ENCODE peak calls at places on chromosomes 11 and 22, in nine cellular contexts. One of them, this sample, is unnamed.

GRCh38 chr11:11512090-11512489 is 109.7 kb downstream of the GALNT18 start:
- DNase-seq in kidney: no peak
- DNase-seq in cardiac fibroblast: no peak
- DNase-seq in prostate gland: no peak
- DNase-seq in lung: no peak
- DNase-seq in sigmoid colon: no peak
- DNase-seq in HCT116: no peak
- DNase-seq in SJSA1: no peak
- DNase-seq in fibroblast of mammary gland: no peak
- DNase-seq in this sample: no peak

GRCh38 chr11:27328602-27329001 is 34.4 kb downstream of the CCDC34 start:
- DNase-seq in kidney: no peak
- DNase-seq in cardiac fibroblast: no peak
- DNase-seq in prostate gland: no peak
- DNase-seq in lung: no peak
- DNase-seq in sigmoid colon: no peak
- DNase-seq in HCT116: no peak
- DNase-seq in SJSA1: no peak
- DNase-seq in fibroblast of mammary gland: no peak
- DNase-seq in this sample: no peak

GRCh38 chr11:46565248-46565835 is 28.5 kb downstream of the AMBRA1 start:
- DNase-seq in kidney: no peak
- DNase-seq in cardiac fibroblast: no peak
- DNase-seq in prostate gland: no peak
- DNase-seq in lung: no peak
- DNase-seq in sigmoid colon: no peak
- DNase-seq in HCT116: no peak
- DNase-seq in SJSA1: no peak
- DNase-seq in fibroblast of mammary gland: no peak
- DNase-seq in this sample: no peak

GRCh38 chr11:76184551-76184993 is 21.7 kb downstream of the WNT11 start:
- DNase-seq in kidney: peak
- DNase-seq in cardiac fibroblast: peak
- DNase-seq in prostate gland: no peak
- DNase-seq in lung: no peak
- DNase-seq in sigmoid colon: no peak
- DNase-seq in HCT116: no peak
- DNase-seq in SJSA1: no peak
- DNase-seq in fibroblast of mammary gland: no peak
- DNase-seq in this sample: no peak

GRCh38 chr11:130868087-130868486 is 48.2 kb downstream of the SNX19 start:
- DNase-seq in kidney: no peak
- DNase-seq in cardiac fibroblast: no peak
- DNase-seq in prostate gland: no peak
- DNase-seq in lung: no peak
- DNase-seq in sigmoid colon: no peak
- DNase-seq in HCT116: no peak
- DNase-seq in SJSA1: no peak
- DNase-seq in fibroblast of mammary gland: no peak
- DNase-seq in this sample: no peak

GRCh38 chr11:102367364-102367763 is 20.4 kb downstream of the BIRC2 start:
- DNase-seq in kidney: no peak
- DNase-seq in cardiac fibroblast: peak
- DNase-seq in prostate gland: no peak
- DNase-seq in lung: no peak
- DNase-seq in sigmoid colon: no peak
- DNase-seq in HCT116: no peak
- DNase-seq in SJSA1: no peak
- DNase-seq in fibroblast of mammary gland: peak
- DNase-seq in this sample: no peak

GRCh38 chr22:20509344-20510047 is 2.1 kb downstream of the MED15 start:
- DNase-seq in kidney: peak
- DNase-seq in cardiac fibroblast: peak
- DNase-seq in prostate gland: peak
- DNase-seq in lung: peak
- DNase-seq in sigmoid colon: peak
- DNase-seq in HCT116: no peak
- DNase-seq in SJSA1: peak
- DNase-seq in fibroblast of mammary gland: peak
- DNase-seq in this sample: peak

GRCh38 chr11:122850076-122850631 is 11.9 kb downstream of the CRTAM start:
- DNase-seq in kidney: no peak
- DNase-seq in cardiac fibroblast: peak
- DNase-seq in prostate gland: no peak
- DNase-seq in lung: no peak
- DNase-seq in sigmoid colon: no peak
- DNase-seq in HCT116: no peak
- DNase-seq in SJSA1: peak
- DNase-seq in fibroblast of mammary gland: peak
- DNase-seq in this sample: no peak

GRCh38 chr11:2275334-2276279 is 5.2 kb upstream of the ASCL2 start:
- DNase-seq in kidney: peak
- DNase-seq in cardiac fibroblast: no peak
- DNase-seq in prostate gland: no peak
- DNase-seq in lung: peak
- DNase-seq in sigmoid colon: peak
- DNase-seq in HCT116: no peak
- DNase-seq in SJSA1: peak
- DNase-seq in fibroblast of mammary gland: no peak
- DNase-seq in this sample: no peak

GRCh38 chr11:59669611-59670009 is 773 bp upstream of the PATL1 start:
- DNase-seq in kidney: peak
- DNase-seq in cardiac fibroblast: peak
- DNase-seq in prostate gland: peak
- DNase-seq in lung: peak
- DNase-seq in sigmoid colon: peak
- DNase-seq in HCT116: no peak
- DNase-seq in SJSA1: peak
- DNase-seq in fibroblast of mammary gland: peak
- DNase-seq in this sample: peak

GRCh38 chr11:114623720-114624119 is 28.1 kb upstream of the NXPE4 start:
- DNase-seq in kidney: no peak
- DNase-seq in cardiac fibroblast: no peak
- DNase-seq in prostate gland: no peak
- DNase-seq in lung: no peak
- DNase-seq in sigmoid colon: no peak
- DNase-seq in HCT116: no peak
- DNase-seq in SJSA1: no peak
- DNase-seq in fibroblast of mammary gland: no peak
- DNase-seq in this sample: no peak

GRCh38 chr22:44005524-44005923 is 18.6 kb upstream of the PARVB start:
- DNase-seq in kidney: no peak
- DNase-seq in cardiac fibroblast: no peak
- DNase-seq in prostate gland: no peak
- DNase-seq in lung: no peak
- DNase-seq in sigmoid colon: peak
- DNase-seq in HCT116: no peak
- DNase-seq in SJSA1: no peak
- DNase-seq in fibroblast of mammary gland: no peak
- DNase-seq in this sample: no peak

GRCh38 chr11:69912911-69913451 is 93.8 kb upstream of the FGF3 start:
- DNase-seq in kidney: no peak
- DNase-seq in cardiac fibroblast: no peak
- DNase-seq in prostate gland: no peak
- DNase-seq in lung: no peak
- DNase-seq in sigmoid colon: peak
- DNase-seq in HCT116: no peak
- DNase-seq in SJSA1: no peak
- DNase-seq in fibroblast of mammary gland: peak
- DNase-seq in this sample: no peak

GRCh38 chr11:25298450-25298849 is 801.6 kb downstream of the LUZP2 start:
- DNase-seq in kidney: no peak
- DNase-seq in cardiac fibroblast: no peak
- DNase-seq in prostate gland: no peak
- DNase-seq in lung: no peak
- DNase-seq in sigmoid colon: no peak
- DNase-seq in HCT116: no peak
- DNase-seq in SJSA1: no peak
- DNase-seq in fibroblast of mammary gland: no peak
- DNase-seq in this sample: no peak

DNA sequence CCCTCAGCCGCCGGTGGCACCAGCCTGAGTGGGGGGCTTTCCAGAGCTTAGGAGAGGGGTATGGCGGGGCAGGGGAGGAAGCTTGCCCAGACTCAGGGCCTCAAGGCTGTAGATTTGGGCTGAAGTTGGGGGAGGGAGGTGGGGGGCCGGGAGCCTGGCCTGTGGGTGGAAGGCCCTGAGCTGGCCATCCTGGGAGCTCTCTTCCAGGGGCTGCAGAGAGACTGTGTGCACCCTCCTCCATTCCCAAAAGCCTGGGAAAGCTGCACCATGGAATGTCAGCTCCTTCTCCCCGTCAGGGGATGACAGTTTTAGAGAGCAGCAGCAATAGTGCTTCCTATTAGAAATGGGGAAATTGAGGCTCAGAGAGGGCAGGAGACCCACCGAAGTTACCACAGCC is 1.0 kb downstream of the SYT12 start:
- DNase-seq in kidney: no peak
- DNase-seq in cardiac fibroblast: no peak
- DNase-seq in prostate gland: no peak
- DNase-seq in lung: no peak
- DNase-seq in sigmoid colon: no peak
- DNase-seq in HCT116: no peak
- DNase-seq in SJSA1: no peak
- DNase-seq in fibroblast of mammary gland: no peak
- DNase-seq in this sample: no peak
- H3K4me3 ChIP-seq in kidney: no peak
- H3K4me3 ChIP-seq in cardiac fibroblast: no peak
- H3K4me3 ChIP-seq in prostate gland: no peak
- H3K4me3 ChIP-seq in lung: no peak
- H3K4me3 ChIP-seq in sigmoid colon: peak
- H3K4me3 ChIP-seq in HCT116: peak
- H3K4me3 ChIP-seq in SJSA1: no peak
- H3K4me3 ChIP-seq in fibroblast of mammary gland: no peak
- H3K4me3 ChIP-seq in this sample: no peak

GRCh38 chr22:33002035-33002434 is 56.1 kb downstream of the SYN3 start:
- DNase-seq in kidney: no peak
- DNase-seq in cardiac fibroblast: no peak
- DNase-seq in prostate gland: no peak
- DNase-seq in lung: no peak
- DNase-seq in sigmoid colon: no peak
- DNase-seq in HCT116: no peak
- DNase-seq in SJSA1: no peak
- DNase-seq in fibroblast of mammary gland: no peak
- DNase-seq in this sample: no peak

GRCh38 chr22:33006955-33007318 is 51.2 kb downstream of the SYN3 start:
- DNase-seq in kidney: no peak
- DNase-seq in cardiac fibroblast: no peak
- DNase-seq in prostate gland: no peak
- DNase-seq in lung: no peak
- DNase-seq in sigmoid colon: no peak
- DNase-seq in HCT116: no peak
- DNase-seq in SJSA1: no peak
- DNase-seq in fibroblast of mammary gland: no peak
- DNase-seq in this sample: no peak

GRCh38 chr22:33007485-33007884 is 50.7 kb downstream of the SYN3 start:
- DNase-seq in kidney: no peak
- DNase-seq in cardiac fibroblast: no peak
- DNase-seq in prostate gland: no peak
- DNase-seq in lung: no peak
- DNase-seq in sigmoid colon: no peak
- DNase-seq in HCT116: no peak
- DNase-seq in SJSA1: no peak
- DNase-seq in fibroblast of mammary gland: no peak
- DNase-seq in this sample: no peak

GRCh38 chr22:33005476-33005875 is 52.7 kb downstream of the SYN3 start:
- DNase-seq in kidney: no peak
- DNase-seq in cardiac fibroblast: no peak
- DNase-seq in prostate gland: no peak
- DNase-seq in lung: no peak
- DNase-seq in sigmoid colon: no peak
- DNase-seq in HCT116: no peak
- DNase-seq in SJSA1: no peak
- DNase-seq in fibroblast of mammary gland: no peak
- DNase-seq in this sample: no peak

GRCh38 chr22:33006220-33006954 is 51.8 kb downstream of the SYN3 start:
- DNase-seq in kidney: no peak
- DNase-seq in cardiac fibroblast: no peak
- DNase-seq in prostate gland: no peak
- DNase-seq in lung: no peak
- DNase-seq in sigmoid colon: no peak
- DNase-seq in HCT116: no peak
- DNase-seq in SJSA1: no peak
- DNase-seq in fibroblast of mammary gland: no peak
- DNase-seq in this sample: no peak
- H3K4me3 ChIP-seq in kidney: no peak
- H3K4me3 ChIP-seq in cardiac fibroblast: no peak
- H3K4me3 ChIP-seq in prostate gland: no peak
- H3K4me3 ChIP-seq in lung: no peak
- H3K4me3 ChIP-seq in sigmoid colon: no peak
- H3K4me3 ChIP-seq in HCT116: no peak
- H3K4me3 ChIP-seq in SJSA1: no peak
- H3K4me3 ChIP-seq in fibroblast of mammary gland: no peak
- H3K4me3 ChIP-seq in this sample: no peak

GRCh38 chr22:36352775-36353507 is 34.8 kb downstream of the MYH9 start:
- DNase-seq in kidney: no peak
- DNase-seq in cardiac fibroblast: peak
- DNase-seq in prostate gland: peak
- DNase-seq in lung: no peak
- DNase-seq in sigmoid colon: no peak
- DNase-seq in HCT116: no peak
- DNase-seq in SJSA1: no peak
- DNase-seq in fibroblast of mammary gland: peak
- DNase-seq in this sample: no peak

GRCh38 chr22:36351921-36352774 is 35.6 kb downstream of the MYH9 start:
- DNase-seq in kidney: peak
- DNase-seq in cardiac fibroblast: peak
- DNase-seq in prostate gland: peak
- DNase-seq in lung: no peak
- DNase-seq in sigmoid colon: no peak
- DNase-seq in HCT116: no peak
- DNase-seq in SJSA1: no peak
- DNase-seq in fibroblast of mammary gland: peak
- DNase-seq in this sample: no peak

GRCh38 chr22:36355894-36356293 is 31.9 kb downstream of the MYH9 start:
- DNase-seq in kidney: no peak
- DNase-seq in cardiac fibroblast: no peak
- DNase-seq in prostate gland: no peak
- DNase-seq in lung: no peak
- DNase-seq in sigmoid colon: no peak
- DNase-seq in HCT116: no peak
- DNase-seq in SJSA1: no peak
- DNase-seq in fibroblast of mammary gland: no peak
- DNase-seq in this sample: peak

GRCh38 chr22:36356708-36357694 is 30.8 kb downstream of the MYH9 start:
- DNase-seq in kidney: peak
- DNase-seq in cardiac fibroblast: no peak
- DNase-seq in prostate gland: no peak
- DNase-seq in lung: no peak
- DNase-seq in sigmoid colon: no peak
- DNase-seq in HCT116: no peak
- DNase-seq in SJSA1: no peak
- DNase-seq in fibroblast of mammary gland: peak
- DNase-seq in this sample: no peak

GRCh38 chr22:36355362-36355761 is 32.4 kb downstream of the MYH9 start:
- DNase-seq in kidney: no peak
- DNase-seq in cardiac fibroblast: peak
- DNase-seq in prostate gland: no peak
- DNase-seq in lung: no peak
- DNase-seq in sigmoid colon: no peak
- DNase-seq in HCT116: no peak
- DNase-seq in SJSA1: no peak
- DNase-seq in fibroblast of mammary gland: peak
- DNase-seq in this sample: no peak
- H3K4me3 ChIP-seq in kidney: no peak
- H3K4me3 ChIP-seq in cardiac fibroblast: no peak
- H3K4me3 ChIP-seq in prostate gland: no peak
- H3K4me3 ChIP-seq in lung: no peak
- H3K4me3 ChIP-seq in sigmoid colon: peak
- H3K4me3 ChIP-seq in HCT116: no peak
- H3K4me3 ChIP-seq in SJSA1: no peak
- H3K4me3 ChIP-seq in fibroblast of mammary gland: no peak
- H3K4me3 ChIP-seq in this sample: no peak

GRCh38 chr22:46967445-46968358 is 205.3 kb downstream of the TBC1D22A start:
- DNase-seq in kidney: peak
- DNase-seq in cardiac fibroblast: no peak
- DNase-seq in prostate gland: no peak
- DNase-seq in lung: no peak
- DNase-seq in sigmoid colon: peak
- DNase-seq in HCT116: no peak
- DNase-seq in SJSA1: no peak
- DNase-seq in fibroblast of mammary gland: no peak
- DNase-seq in this sample: no peak
- H3K4me3 ChIP-seq in kidney: no peak
- H3K4me3 ChIP-seq in cardiac fibroblast: no peak
- H3K4me3 ChIP-seq in prostate gland: no peak
- H3K4me3 ChIP-seq in lung: no peak
- H3K4me3 ChIP-seq in sigmoid colon: no peak
- H3K4me3 ChIP-seq in HCT116: no peak
- H3K4me3 ChIP-seq in SJSA1: no peak
- H3K4me3 ChIP-seq in fibroblast of mammary gland: no peak
- H3K4me3 ChIP-seq in this sample: no peak